ENCODE peak calls at places on chromosomes 1 and 21, in four cellular contexts. I is prostate gland; N is adipocyte; W is naive thymus-derived CD4-positive, alpha-beta T cell. P is an unnamed sample.

GRCh38 chr1:201778279-201779023 is 50.5 kb upstream of the IPO9 start:
- DNase-seq in I (no peak), N (peak; percentile 56), W (no peak), P (no peak)

GRCh38 chr1:83490988-83491387 is 507.9 kb downstream of the TTLL7 start:
- DNase-seq in I (no peak), N (no peak), W (no peak), P (no peak)

GRCh38 chr21:17757671-17758070 is 61.5 kb downstream of the C21orf91 start:
- DNase-seq in I (no peak), N (no peak), W (no peak), P (no peak)

GRCh38 chr1:221279146-221279545 is 399.9 kb downstream of the HLX start:
- DNase-seq in I (no peak), N (peak; percentile 32), W (no peak), P (no peak)

GRCh38 chr1:119631433-119632102 is 16.5 kb downstream of the ZNF697 start:
- DNase-seq in I (peak; percentile 78), N (peak; percentile 78), W (no peak), P (peak; percentile 32)

GRCh38 chr1:15803380-15803779 is 4.1 kb downstream of the UQCRHL start:
- DNase-seq in I (no peak), N (peak; percentile 48), W (no peak), P (peak; percentile 55)

GRCh38 chr1:220511785-220512184 is 16.2 kb upstream of the MARK1 start:
- DNase-seq in I (no peak), N (no peak), W (no peak), P (no peak)

GRCh38 chr1:177913762-177914540 is 55.9 kb downstream of the SEC16B start:
- DNase-seq in I (no peak), N (peak; percentile 51), W (no peak), P (no peak)

GRCh38 chr1:164682570-164682969 is 123.6 kb downstream of the PBX1 start:
- DNase-seq in I (no peak), N (no peak), W (no peak), P (no peak)

GRCh38 chr1:74375376-74375775 is 137.0 kb downstream of the LRRC53 start:
- DNase-seq in I (no peak), N (peak; percentile 25), W (no peak), P (no peak)
- H3K4me1 ChIP-seq in I (no peaks in the 10 kb centered on the region), N (no peaks in the 10 kb centered on the region), W (no peaks in the 10 kb centered on the region), P (no peaks in the 10 kb centered on the region)

DNA sequence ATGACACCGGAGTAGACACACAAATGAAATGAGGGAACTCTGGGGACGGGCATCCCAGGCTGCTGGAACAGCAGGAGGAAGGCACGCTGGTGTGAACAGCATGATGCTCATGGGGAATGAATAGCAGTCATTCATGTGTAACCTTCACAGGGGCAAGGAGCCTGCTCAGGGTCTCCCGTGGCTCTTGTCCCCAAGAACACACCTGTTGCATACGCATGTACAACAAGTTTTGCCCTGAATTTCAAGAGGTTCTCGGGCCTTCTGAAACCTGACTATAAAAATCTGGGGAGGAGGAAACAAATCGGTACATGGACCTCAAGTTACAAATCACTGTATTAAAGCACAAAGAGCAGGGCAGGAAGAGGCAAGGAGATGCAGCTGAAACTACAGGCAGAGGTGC is 93.4 kb downstream of the RRAGC start:
- DNase-seq in I (no peak), N (no peak), W (no peak), P (no peak)
- H3K4me1 ChIP-seq in I (no peaks in the 10 kb centered on the region), N (no peaks in the 10 kb centered on the region), W (no peaks in the 10 kb centered on the region), P (no peaks in the 10 kb centered on the region)

DNA sequence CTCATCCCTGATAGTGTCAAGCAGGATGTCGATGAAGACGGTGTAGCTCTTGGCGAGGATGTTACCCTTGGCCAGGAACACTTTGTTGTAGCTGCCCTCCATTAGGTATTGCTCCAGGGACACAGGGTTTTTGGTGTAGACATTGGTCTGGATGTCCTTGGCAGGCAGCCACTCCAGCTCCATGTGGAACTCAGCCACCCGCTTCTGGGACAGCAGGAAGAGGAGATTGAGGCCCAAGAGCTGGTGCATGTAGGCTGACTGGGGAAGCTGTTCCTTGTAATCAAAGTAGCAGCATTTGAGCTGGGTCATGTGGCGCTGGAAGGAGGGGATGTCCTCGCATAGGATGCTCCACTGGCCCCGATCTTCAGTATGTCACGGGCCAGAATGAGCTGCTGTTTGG is 9.5 kb downstream of the IL6R start:
- DNase-seq in I (peak; percentile 63), N (no peak), W (no peak), P (no peak)
- H3K4me1 ChIP-seq in I (peaks cover 33% of the 10 kb centered on the region), N (peaks cover 24% of the 10 kb centered on the region), W (no peaks in the 10 kb centered on the region), P (peaks cover 5% of the 10 kb centered on the region)

GRCh38 chr1:59062743-59063142 is 234.2 kb upstream of the FGGY start:
- DNase-seq in I (no peak), N (peak; percentile 63), W (no peak), P (no peak)
- H3K4me1 ChIP-seq in I (peaks cover 6% of the 10 kb centered on the region), N (peaks cover 23% of the 10 kb centered on the region), W (peaks cover 16% of the 10 kb centered on the region), P (no peaks in the 10 kb centered on the region)

GRCh38 chr21:38798481-38798882 is 7.2 kb upstream of the ETS2 start:
- DNase-seq in I (no peak), N (no peak), W (no peak), P (no peak)
- H3K4me1 ChIP-seq in I (no peaks in the 10 kb centered on the region), N (peaks cover 11% of the 10 kb centered on the region), W (no peaks in the 10 kb centered on the region), P (no peaks in the 10 kb centered on the region)

GRCh38 chr1:110438883-110439282 is 12.1 kb upstream of the PROK1 start:
- DNase-seq in I (no peak), N (no peak), W (no peak), P (no peak)
- H3K4me1 ChIP-seq in I (no peaks in the 10 kb centered on the region), N (peaks cover 22% of the 10 kb centered on the region), W (no peaks in the 10 kb centered on the region), P (no peaks in the 10 kb centered on the region)

GRCh38 chr1:7043232-7043549 is 257.9 kb downstream of the CAMTA1 start:
- DNase-seq in I (no peak), N (no peak), W (no peak), P (no peak)
- H3K4me1 ChIP-seq in I (no peaks in the 10 kb centered on the region), N (no peaks in the 10 kb centered on the region), W (no peaks in the 10 kb centered on the region), P (no peaks in the 10 kb centered on the region)

DNA sequence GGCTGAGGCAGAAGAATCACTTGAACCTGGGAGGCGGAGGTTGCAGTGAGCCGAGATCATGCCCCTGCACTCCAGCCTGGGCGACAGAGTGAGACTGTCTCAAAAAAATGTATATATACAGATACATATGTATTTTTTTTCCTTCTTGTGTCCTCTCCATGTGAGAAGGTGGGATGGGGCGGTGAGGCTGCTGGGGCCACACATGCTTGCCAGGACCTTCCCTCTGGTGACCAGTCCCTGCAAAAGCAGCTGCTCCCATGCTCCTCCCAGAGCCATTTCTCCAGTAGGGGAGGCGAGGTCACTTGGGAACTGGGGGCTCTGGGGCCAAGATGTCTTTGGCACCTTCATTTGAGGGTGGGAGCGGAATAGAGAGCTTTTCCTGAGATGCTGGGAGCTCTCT is 74.9 kb downstream of the PIK3CD start:
- DNase-seq in I (no peak), N (no peak), W (no peak), P (no peak)
- H3K4me1 ChIP-seq in I (no peaks in the 10 kb centered on the region), N (no peaks in the 10 kb centered on the region), W (peaks cover 29% of the 10 kb centered on the region), P (no peaks in the 10 kb centered on the region)

GRCh38 chr1:36380782-36381181 is 4.9 kb downstream of the STK40 start:
- DNase-seq in I (no peak), N (no peak), W (no peak), P (no peak)
- H3K4me1 ChIP-seq in I (peaks cover 12% of the 10 kb centered on the region), N (peaks cover 22% of the 10 kb centered on the region), W (peaks cover 39% of the 10 kb centered on the region), P (peaks cover 7% of the 10 kb centered on the region)

GRCh38 chr1:229111703-229112319 is 159.1 kb upstream of the RAB4A start:
- DNase-seq in I (no peak), N (no peak), W (no peak), P (no peak)

GRCh38 chr1:229108598-229109201 is 162.2 kb upstream of the RAB4A start:
- DNase-seq in I (no peak), N (no peak), W (no peak), P (no peak)

GRCh38 chr1:229112832-229113548 is 157.9 kb upstream of the RAB4A start:
- DNase-seq in I (no peak), N (no peak), W (no peak), P (no peak)

GRCh38 chr1:229109320-229109761 is 161.6 kb upstream of the RAB4A start:
- DNase-seq in I (peak; percentile 58), N (no peak), W (no peak), P (no peak)

GRCh38 chr1:229110986-229111385 is 159.9 kb upstream of the RAB4A start:
- DNase-seq in I (no peak), N (no peak), W (no peak), P (no peak)
- H3K4me1 ChIP-seq in I (no peaks in the 10 kb centered on the region), N (peaks cover 32% of the 10 kb centered on the region), W (no peaks in the 10 kb centered on the region), P (no peaks in the 10 kb centered on the region)

P was measured in HAP-1.